ENCODE peak calls at places on chromosome 12, in ten cellular contexts. Z, X, L, J, M, B, D, H, V and C are unnamed samples. For H3K4me1, the result is how much of the 10 kb centered on the place peaks cover.

GRCh38 chr12:102955926-102956737 is 1.3 kb upstream of the ASCL1 start:
- DNase-seq in Z (no peak), X (no peak), L (no peak), J (no peak), M (no peak), B (no peak), D (no peak), H (no peak), V (no peak), C (peak)

GRCh38 chr12:2013527-2014223 is 9.4 kb upstream of the DCP1B start:
- DNase-seq in Z (no peak), X (no peak), L (no peak), J (peak), M (peak), B (no peak), D (no peak), H (peak), V (no peak), C (peak)

GRCh38 chr12:42477931-42478330 is 111.6 kb downstream of the PRICKLE1 start:
- DNase-seq in Z (no peak), X (no peak), L (no peak), J (no peak), M (no peak), B (no peak), D (no peak), H (peak), V (no peak), C (no peak)

GRCh38 chr12:111773801-111774551 is 7.2 kb downstream of the ALDH2 start:
- DNase-seq in Z (peak), X (no peak), L (no peak), J (peak), M (peak), B (no peak), D (peak), H (peak), V (no peak), C (peak)

GRCh38 chr12:45338272-45338671 is 122.4 kb downstream of the ANO6 start:
- DNase-seq in Z (no peak), X (no peak), L (no peak), J (no peak), M (no peak), B (no peak), D (no peak), H (no peak), V (no peak), C (no peak)

GRCh38 chr12:32032205-32032810 is 73.1 kb downstream of the RESF1 start:
- DNase-seq in Z (no peak), X (no peak), L (no peak), J (no peak), M (no peak), B (no peak), D (no peak), H (peak), V (no peak), C (no peak)

GRCh38 chr12:50220357-50221061 is 53.3 kb upstream of the CERS5 start:
- DNase-seq in Z (no peak), X (no peak), L (peak), J (no peak), M (no peak), B (no peak), D (peak), H (peak), V (no peak), C (no peak)

GRCh38 chr12:81043979-81044740 is 33.7 kb upstream of the ACSS3 start:
- DNase-seq in Z (no peak), X (no peak), L (no peak), J (no peak), M (no peak), B (no peak), D (no peak), H (no peak), V (no peak), C (no peak)

GRCh38 chr12:119302334-119303132 is 32.0 kb upstream of the CCDC60 start:
- DNase-seq in Z (no peak), X (no peak), L (no peak), J (no peak), M (no peak), B (no peak), D (no peak), H (no peak), V (no peak), C (peak)

GRCh38 chr12:111409403-111410228 is 3.9 kb downstream of the SH2B3 start:
- DNase-seq in Z (peak), X (no peak), L (peak), J (no peak), M (peak), B (no peak), D (no peak), H (peak), V (no peak), C (peak)

GRCh38 chr12:51924551-51925399 is 17.5 kb downstream of the ACVRL1 start:
- DNase-seq in Z (no peak), X (no peak), L (no peak), J (no peak), M (no peak), B (no peak), D (no peak), H (no peak), V (no peak), C (no peak)

GRCh38 chr12:64669270-64669842 is 59.1 kb downstream of the RASSF3 start:
- DNase-seq in Z (peak), X (peak), L (peak), J (peak), M (peak), B (no peak), D (no peak), H (peak), V (peak), C (peak)

GRCh38 chr12:87827638-87828264 is 201.4 kb downstream of the C12orf50 start:
- DNase-seq in Z (no peak), X (peak), L (no peak), J (no peak), M (no peak), B (no peak), D (peak), H (peak), V (no peak), C (no peak)

GRCh38 chr12:64756371-64756770 is 2.8 kb downstream of the GNS start:
- DNase-seq in Z (no peak), X (no peak), L (no peak), J (no peak), M (no peak), B (no peak), D (no peak), H (no peak), V (no peak), C (no peak)

GRCh38 chr12:51390457-51391046 is 654 bp downstream of the GALNT6 start:
- DNase-seq in Z (no peak), X (no peak), L (no peak), J (no peak), M (no peak), B (no peak), D (no peak), H (no peak), V (no peak), C (no peak)

GRCh38 chr12:65764325-65764724 is 60.0 kb upstream of the HMGA2 start:
- DNase-seq in Z (no peak), X (no peak), L (no peak), J (no peak), M (no peak), B (no peak), D (no peak), H (no peak), V (no peak), C (no peak)

GRCh38 chr12:27076930-27077329 is 5.4 kb downstream of the C12orf71 start:
- DNase-seq in Z (no peak), X (peak), L (no peak), J (no peak), M (no peak), B (no peak), D (no peak), H (peak), V (no peak), C (no peak)

GRCh38 chr12:57456145-57456700 is 1.1 kb downstream of the INHBE start:
- DNase-seq in Z (no peak), X (peak), L (peak), J (no peak), M (no peak), B (no peak), D (peak), H (peak), V (no peak), C (no peak)

GRCh38 chr12:65824314-65824563 is at the start of gene HMGA2:
- DNase-seq in Z (peak), X (no peak), L (no peak), J (no peak), M (no peak), B (no peak), D (no peak), H (peak), V (no peak), C (no peak)

GRCh38 chr12:120536064-120536791 is 2.1 kb downstream of the RNF10 start:
- DNase-seq in Z (no peak), X (no peak), L (peak), J (peak), M (no peak), B (no peak), D (no peak), H (no peak), V (peak), C (no peak)

GRCh38 chr12:111093428-111094142 is 173.2 kb upstream of the MYL2 start:
- DNase-seq in Z (no peak), X (no peak), L (peak), J (no peak), M (no peak), B (no peak), D (no peak), H (no peak), V (peak), C (no peak)

GRCh38 chr12:5989621-5990020 is 44.6 kb upstream of the ANO2 start:
- DNase-seq in Z (no peak), X (no peak), L (no peak), J (no peak), M (no peak), B (no peak), D (no peak), H (no peak), V (no peak), C (no peak)

GRCh38 chr12:42798811-42799438 is 209.4 kb upstream of the PRICKLE1 start:
- DNase-seq in Z (no peak), X (peak), L (no peak), J (no peak), M (no peak), B (no peak), D (no peak), H (peak), V (no peak), C (no peak)

GRCh38 chr12:79535751-79536150 is 155.0 kb downstream of the PAWR start:
- DNase-seq in Z (no peak), X (no peak), L (no peak), J (no peak), M (no peak), B (no peak), D (no peak), H (no peak), V (no peak), C (no peak)

GRCh38 chr12:96425973-96426372 is 25.7 kb upstream of the CDK17 start:
- DNase-seq in Z (no peak), X (no peak), L (no peak), J (no peak), M (no peak), B (no peak), D (no peak), H (peak), V (no peak), C (no peak)

GRCh38 chr12:45991289-45992249 is 1.2 kb upstream of the SCAF11 start:
- DNase-seq in Z (peak), X (peak), L (peak), J (peak), M (peak), B (no peak), D (peak), H (peak), V (peak), C (peak)

GRCh38 chr12:94994312-94994711 is 9.2 kb downstream of the NDUFA12 start:
- DNase-seq in Z (no peak), X (peak), L (no peak), J (no peak), M (no peak), B (no peak), D (peak), H (peak), V (no peak), C (no peak)

GRCh38 chr12:130622803-130623202 is 93.3 kb downstream of the RIMBP2 start:
- DNase-seq in Z (no peak), X (no peak), L (no peak), J (no peak), M (no peak), B (no peak), D (no peak), H (no peak), V (no peak), C (no peak)

GRCh38 chr12:122963928-122964240 is 2.4 kb downstream of the ABCB9 start:
- DNase-seq in Z (no peak), X (no peak), L (no peak), J (peak), M (peak), B (no peak), D (no peak), H (peak), V (no peak), C (no peak)

GRCh38 chr12:124685689-124685993 is 118.2 kb upstream of the NCOR2 start:
- DNase-seq in Z (no peak), X (no peak), L (no peak), J (no peak), M (no peak), B (no peak), D (no peak), H (no peak), V (no peak), C (no peak)

GRCh38 chr12:47705239-47705570 is 625 bp downstream of the RPAP3 start:
- DNase-seq in Z (no peak), X (no peak), L (no peak), J (no peak), M (no peak), B (no peak), D (no peak), H (peak), V (no peak), C (no peak)

GRCh38 chr12:121632069-121632970 is 6.0 kb downstream of the ORAI1 start:
- DNase-seq in Z (no peak), X (no peak), L (no peak), J (no peak), M (no peak), B (no peak), D (no peak), H (peak), V (no peak), C (no peak)
- H3K4me1 ChIP-seq in Z (half or more), X (under half), L (under half), J (half or more), M (under half), B (under half), D (under half), H (under half), V (half or more), C (under half)

GRCh38 chr12:83474369-83474768 is 787.7 kb downstream of the TMTC2 start:
- DNase-seq in Z (no peak), X (no peak), L (no peak), J (no peak), M (no peak), B (no peak), D (no peak), H (no peak), V (no peak), C (no peak)
- H3K4me3 ChIP-seq in Z (no peak), X (no peak), L (no peak), J (no peak), M (no peak), B (no peak), D (no peak), H (no peak), V (no peak), C (no peak)

GRCh38 chr12:15808250-15808971 is 19.2 kb upstream of the EPS8 start:
- DNase-seq in Z (no peak), X (no peak), L (no peak), J (no peak), M (no peak), B (no peak), D (no peak), H (peak), V (no peak), C (no peak)
- H3K4me1 ChIP-seq in Z (under half), X (under half), L (under half), J (under half), M (under half), B (under half), D (under half), H (under half), V (under half), C (under half)

GRCh38 chr12:114611145-114612018 is 72.6 kb downstream of the TBX3 start:
- DNase-seq in Z (no peak), X (no peak), L (no peak), J (no peak), M (no peak), B (no peak), D (peak), H (no peak), V (no peak), C (no peak)
- H3K4me3 ChIP-seq in Z (no peak), X (no peak), L (no peak), J (no peak), M (no peak), B (no peak), D (no peak), H (no peak), V (no peak), C (no peak)

GRCh38 chr12:12872934-12873275 is 18.5 kb upstream of the GPRC5A start:
- DNase-seq in Z (no peak), X (no peak), L (no peak), J (no peak), M (no peak), B (no peak), D (no peak), H (peak), V (no peak), C (no peak)

GRCh38 chr12:12877145-12877544 is 14.2 kb upstream of the GPRC5A start:
- DNase-seq in Z (no peak), X (no peak), L (no peak), J (no peak), M (no peak), B (no peak), D (no peak), H (no peak), V (no peak), C (no peak)

GRCh38 chr12:12872139-12872933 is 19.0 kb upstream of the GPRC5A start:
- DNase-seq in Z (peak), X (peak), L (no peak), J (peak), M (no peak), B (no peak), D (peak), H (peak), V (no peak), C (no peak)

GRCh38 chr12:12871587-12872138 is 19.7 kb upstream of the GPRC5A start:
- DNase-seq in Z (no peak), X (no peak), L (no peak), J (no peak), M (no peak), B (no peak), D (no peak), H (no peak), V (no peak), C (no peak)

GRCh38 chr12:12874014-12874413 is 17.3 kb upstream of the GPRC5A start:
- DNase-seq in Z (no peak), X (no peak), L (no peak), J (no peak), M (no peak), B (no peak), D (no peak), H (no peak), V (no peak), C (no peak)
- H3K4me1 ChIP-seq in Z (under half), X (half or more), L (under half), J (under half), M (under half), B (under half), D (half or more), H (under half), V (under half), C (under half)

DNA sequence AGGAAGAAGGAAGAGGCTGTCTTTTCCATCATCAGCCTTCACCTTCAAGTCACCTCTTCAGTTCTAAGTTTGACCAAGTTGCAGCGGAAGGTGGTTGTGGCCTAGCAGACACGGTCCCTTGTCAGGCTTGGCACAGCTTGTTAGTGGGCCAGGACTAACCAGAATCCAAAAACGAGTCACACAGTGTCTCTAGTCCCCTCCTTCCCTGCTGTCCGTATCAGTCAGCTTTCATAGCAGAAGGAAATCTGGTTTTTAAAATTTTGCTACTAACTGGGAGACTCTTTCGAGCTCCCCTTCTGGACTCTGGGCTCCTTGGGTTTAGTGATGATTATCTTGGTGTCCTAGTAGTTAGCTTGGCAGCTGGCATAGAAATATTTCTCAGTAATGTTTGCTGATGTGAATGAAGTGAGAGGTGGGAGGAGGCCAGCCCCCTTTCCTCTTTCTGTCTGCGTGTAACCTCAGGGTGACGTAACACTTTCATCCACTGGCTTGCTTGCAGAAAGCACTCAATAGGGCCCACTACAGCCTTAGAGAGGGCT is 3.8 kb downstream of the ETV6 start:
- DNase-seq in Z (no peak), X (no peak), L (peak), J (no peak), M (no peak), B (no peak), D (no peak), H (peak), V (no peak), C (no peak)
- H3K4me3 ChIP-seq in Z (peak), X (no peak), L (peak), J (peak), M (peak), B (no peak), D (no peak), H (peak), V (peak), C (no peak)

DNA sequence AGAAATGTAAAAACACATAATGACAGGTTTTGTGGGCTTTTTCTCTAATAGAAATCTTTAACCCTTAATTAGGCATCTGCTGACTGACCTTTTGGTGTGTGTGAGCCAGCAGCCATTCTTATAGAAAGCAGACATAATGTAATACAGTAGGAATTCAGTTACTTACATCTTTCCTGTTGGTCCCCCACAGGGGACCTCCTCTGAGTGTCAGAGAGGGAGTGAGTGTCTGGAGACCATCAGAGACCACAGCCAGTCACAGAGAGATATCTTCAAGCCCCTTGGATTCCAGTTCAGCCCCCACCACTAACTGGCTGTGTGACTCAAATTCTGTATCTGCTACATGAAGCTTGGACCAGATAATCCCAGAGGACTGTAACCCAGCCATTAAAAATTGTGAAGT is 4.2 kb downstream of the ANO4 start:
- DNase-seq in Z (no peak), X (no peak), L (no peak), J (no peak), M (no peak), B (no peak), D (no peak), H (peak), V (no peak), C (no peak)
- H3K4me1 ChIP-seq in Z (under half), X (under half), L (under half), J (under half), M (under half), B (under half), D (under half), H (under half), V (under half), C (under half)

GRCh38 chr12:54378791-54379400 is 5.6 kb downstream of the ZNF385A start:
- DNase-seq in Z (peak), X (peak), L (peak), J (peak), M (peak), B (no peak), D (no peak), H (no peak), V (no peak), C (peak)
- H3K4me3 ChIP-seq in Z (peak), X (peak), L (peak), J (peak), M (peak), B (peak), D (peak), H (peak), V (no peak), C (peak)